ENCODE peak calls at places on chromosomes 11 and 22, in five cellular contexts. X is Right ventricle myocardium inferior, O is activated T-cell treated with anti-CD3 and anti-CD28 coated beads for 1 hour, L is hippocampal formation, C is globus pallidus. E is an unnamed sample.

GRCh38 chr22:44379817-44380560 is 67.2 kb upstream of the SHISAL1 start:
- DNase-seq in X (no peak), O (no peak), L (no peak), C (no peak), E (no peak)

GRCh38 chr11:46916669-46917108 is 1.7 kb downstream of the LRP4 start:
- DNase-seq in X (no peak), O (no peak), L (no peak), C (no peak), E (peak; percentile 66)

GRCh38 chr11:47587733-47588326 is 1.4 kb downstream of the FAM180B start:
- DNase-seq in X (peak; percentile 83), O (no peak), L (no peak), C (peak; percentile 67), E (peak; percentile 78)

GRCh38 chr22:39514373-39514973 is 5.9 kb upstream of the ATF4 start:
- DNase-seq in X (no peak), O (no peak), L (peak; percentile 34), C (no peak), E (no peak)

GRCh38 chr11:125088123-125088522 is 23.3 kb downstream of the TMEM218 start:
- DNase-seq in X (no peak), O (no peak), L (no peak), C (no peak), E (no peak)

GRCh38 chr11:9565822-9566560 is 7.5 kb upstream of the WEE1 start:
- DNase-seq in X (no peak), O (peak; percentile 16), L (no peak), C (no peak), E (peak; percentile 32)

GRCh38 chr11:11416917-11417316 is 63.9 kb upstream of the CSNK2A3 start:
- DNase-seq in X (no peak), O (no peak), L (no peak), C (no peak), E (no peak)

GRCh38 chr11:47980093-47980906 is at the start of gene PTPRJ:
- DNase-seq in X (peak; percentile 85), O (peak; percentile 44), L (peak; percentile 17), C (peak; percentile 80), E (peak; percentile 82)

GRCh38 chr11:43072096-43072495 is 239.7 kb upstream of the API5 start:
- DNase-seq in X (no peak), O (no peak), L (no peak), C (no peak), E (peak; percentile 7)

GRCh38 chr22:26170112-26170492 is 840 bp downstream of the SEZ6L start:
- DNase-seq in X (no peak), O (no peak), L (no peak), C (no peak), E (no peak)

GRCh38 chr22:31619611-31620300 is 42.3 kb downstream of the PISD start:
- DNase-seq in X (peak; percentile 58), O (no peak), L (no peak), C (no peak), E (no peak)

GRCh38 chr11:74468058-74468457 is 709 bp upstream of the KCNE3 start:
- DNase-seq in X (no peak), O (no peak), L (no peak), C (no peak), E (no peak)

GRCh38 chr11:75100314-75100713 is 3.6 kb upstream of the OR2AT4 start:
- DNase-seq in X (no peak), O (no peak), L (no peak), C (no peak), E (no peak)

GRCh38 chr22:28736296-28737155 is 5.1 kb downstream of the CHEK2 start:
- DNase-seq in X (no peak), O (no peak), L (no peak), C (no peak), E (no peak)

GRCh38 chr11:61784506-61784805 is 7.9 kb downstream of the TMEM258 start:
- DNase-seq in X (peak; percentile 34), O (no peak), L (no peak), C (no peak), E (no peak)

GRCh38 chr22:20991252-20992055 is 9.4 kb downstream of the LZTR1 start:
- DNase-seq in X (no peak), O (no peak), L (no peak), C (no peak), E (no peak)

GRCh38 chr22:49966716-49967332 is 6.3 kb downstream of the PIM3 start:
- DNase-seq in X (no peak), O (no peak), L (no peak), C (no peak), E (peak; percentile 32)

GRCh38 chr11:118928870-118929495 is 3.3 kb upstream of the BCL9L start:
- DNase-seq in X (peak; percentile 86), O (no peak), L (no peak), C (peak; percentile 65), E (peak; percentile 64)

GRCh38 chr11:76203131-76203925 is 3.0 kb downstream of the WNT11 start:
- DNase-seq in X (peak; percentile 47), O (no peak), L (no peak), C (no peak), E (no peak)

GRCh38 chr11:37560346-37560745 is 962.3 kb upstream of the RAG2 start:
- DNase-seq in X (no peak), O (no peak), L (no peak), C (no peak), E (no peak)

GRCh38 chr11:28342704-28343103 is 234.5 kb downstream of the METTL15 start:
- DNase-seq in X (no peak), O (no peak), L (no peak), C (no peak), E (no peak)

GRCh38 chr11:34208266-34209135 is 103.1 kb downstream of the NAT10 start:
- DNase-seq in X (no peak), O (no peak), L (no peak), C (no peak), E (no peak)

GRCh38 chr11:114057147-114057546 is 2.4 kb upstream of the ZBTB16 start:
- DNase-seq in X (no peak), O (no peak), L (no peak), C (no peak), E (no peak)

GRCh38 chr22:20905415-20906386 is 11.5 kb upstream of the CRKL start:
- DNase-seq in X (no peak), O (no peak), L (no peak), C (no peak), E (no peak)

GRCh38 chr22:41935015-41935908 is 8.7 kb upstream of the TNFRSF13C start:
- DNase-seq in X (no peak), O (no peak), L (no peak), C (no peak), E (peak; percentile 69)

GRCh38 chr22:40176921-40177737 is 596 bp upstream of the TNRC6B start:
- DNase-seq in X (no peak), O (peak; percentile 47), L (no peak), C (no peak), E (peak; percentile 39)

GRCh38 chr22:44807915-44808690 is 55.7 kb downstream of the ARHGAP8 start:
- DNase-seq in X (no peak), O (no peak), L (no peak), C (no peak), E (no peak)

GRCh38 chr22:35541254-35541748 is 670 bp downstream of the RASD2 start:
- DNase-seq in X (no peak), O (no peak), L (no peak), C (no peak), E (no peak)

GRCh38 chr11:44316388-44317240 is 6.7 kb upstream of the ALX4 start:
- DNase-seq in X (no peak), O (no peak), L (no peak), C (no peak), E (no peak)

GRCh38 chr11:65524010-65524746 is 705 bp upstream of the SCYL1 start:
- DNase-seq in X (peak; percentile 78), O (no peak), L (no peak), C (no peak), E (peak; percentile 47)

GRCh38 chr11:57763568-57763967 is 2.0 kb downstream of the CTNND1 start:
- DNase-seq in X (no peak), O (no peak), L (peak; percentile 42), C (no peak), E (peak; percentile 43)

GRCh38 chr11:34492806-34493414 is 20.7 kb downstream of the ELF5 start:
- DNase-seq in X (no peak), O (peak; percentile 19), L (peak; percentile 74), C (peak; percentile 62), E (peak; percentile 83)

GRCh38 chr22:20524004-20524481 is 16.6 kb downstream of the MED15 start:
- DNase-seq in X (no peak), O (no peak), L (no peak), C (no peak), E (no peak)

GRCh38 chr11:1934326-1935155 is 12.6 kb upstream of the MRPL23 start:
- DNase-seq in X (peak; percentile 39), O (no peak), L (no peak), C (no peak), E (no peak)

GRCh38 chr11:57349491-57350274 is 11.5 kb downstream of the P2RX3 start:
- DNase-seq in X (peak; percentile 88), O (peak; percentile 59), L (no peak), C (no peak), E (peak; percentile 59)

GRCh38 chr11:15189646-15190365 is 75.1 kb downstream of the INSC start:
- DNase-seq in X (no peak), O (no peak), L (no peak), C (no peak), E (no peak)

GRCh38 chr11:78386551-78386950 is 31.1 kb downstream of the GAB2 start:
- DNase-seq in X (no peak), O (no peak), L (no peak), C (no peak), E (no peak)

GRCh38 chr22:22359465-22359864 is 114.9 kb downstream of the VPREB1 start:
- DNase-seq in X (no peak), O (no peak), L (no peak), C (no peak), E (no peak)

GRCh38 chr22:46738961-46739870 is 1.2 kb upstream of the CERK start:
- DNase-seq in X (peak; percentile 65), O (no peak), L (no peak), C (no peak), E (peak; percentile 50)

E was measured in Ammon's horn.